ENCODE peak calls at places on chromosomes 1 and 21, in six cellular contexts. X, J, A, G, V and C are unnamed samples.

GRCh38 chr1:33727310-33727709 is 136.6 kb upstream of the HMGB4 start:
- DNase-seq in X (no peak), J (no peak), A (no peak), G (no peak), V (no peak), C (no peak)

GRCh38 chr1:210477328-210477924 is 148.7 kb downstream of the HHAT start:
- DNase-seq in X (peak; percentile 50), J (peak; percentile 29), A (no peak), G (no peak), V (peak; percentile 4), C (no peak)

GRCh38 chr1:24329797-24330543 is 10.8 kb downstream of the GRHL3 start:
- DNase-seq in X (no peak), J (peak; percentile 21), A (no peak), G (no peak), V (no peak), C (peak; percentile 24)

GRCh38 chr1:71668059-71668458 is 587.2 kb upstream of the ZRANB2 start:
- DNase-seq in X (no peak), J (no peak), A (no peak), G (no peak), V (no peak), C (no peak)

GRCh38 chr1:115531806-115532359 is 109.9 kb upstream of the VANGL1 start:
- DNase-seq in X (no peak), J (no peak), A (no peak), G (no peak), V (no peak), C (no peak)

GRCh38 chr1:94980049-94980908 is 53.4 kb upstream of the CNN3 start:
- DNase-seq in X (no peak), J (peak; percentile 47), A (no peak), G (no peak), V (peak; percentile 72), C (no peak)

GRCh38 chr1:41799723-41800122 is 119.0 kb downstream of the HIVEP3 start:
- DNase-seq in X (peak; percentile 31), J (peak; percentile 43), A (no peak), G (no peak), V (peak; percentile 55), C (no peak)

GRCh38 chr1:211035821-211036380 is 98.0 kb downstream of the KCNH1 start:
- DNase-seq in X (no peak), J (no peak), A (no peak), G (no peak), V (no peak), C (no peak)

GRCh38 chr1:42142894-42143675 is 10.1 kb upstream of the GUCA2B start:
- DNase-seq in X (no peak), J (no peak), A (peak; percentile 36), G (no peak), V (peak; percentile 6), C (no peak)

GRCh38 chr1:33220701-33221384 is 35.4 kb upstream of the ZNF362 start:
- DNase-seq in X (peak; percentile 46), J (no peak), A (peak; percentile 95), G (peak; percentile 16), V (no peak), C (no peak)

GRCh38 chr1:199778324-199778955 is 249.1 kb upstream of the NR5A2 start:
- DNase-seq in X (peak; percentile 46), J (no peak), A (no peak), G (no peak), V (no peak), C (no peak)

GRCh38 chr1:114828251-114828650 is 26.4 kb upstream of the SYCP1 start:
- DNase-seq in X (peak; percentile 46), J (peak; percentile 0), A (peak; percentile 9), G (no peak), V (peak; percentile 29), C (peak; percentile 2)

GRCh38 chr1:78627321-78627720 is 7.1 kb downstream of the IFI44L start:
- DNase-seq in X (peak; percentile 87), J (peak; percentile 30), A (no peak), G (no peak), V (peak; percentile 50), C (no peak)

GRCh38 chr1:19122668-19123067 is 87.4 kb downstream of the UBR4 start:
- DNase-seq in X (peak; percentile 68), J (peak; percentile 4), A (no peak), G (no peak), V (peak; percentile 16), C (peak; percentile 6)

GRCh38 chr1:226687476-226687875 is 51.6 kb downstream of the ITPKB start:
- DNase-seq in X (no peak), J (no peak), A (no peak), G (no peak), V (no peak), C (no peak)

GRCh38 chr1:152309955-152310354 is 15.1 kb downstream of the FLG start:
- DNase-seq in X (no peak), J (no peak), A (no peak), G (no peak), V (no peak), C (no peak)

GRCh38 chr1:2330511-2331199 is 60.7 kb downstream of the MORN1 start:
- DNase-seq in X (no peak), J (peak; percentile 79), A (peak; percentile 17), G (peak; percentile 72), V (peak; percentile 76), C (peak; percentile 83)

GRCh38 chr1:14442669-14443068 is 155.8 kb upstream of the KAZN start:
- DNase-seq in X (no peak), J (no peak), A (no peak), G (no peak), V (no peak), C (no peak)

GRCh38 chr1:156104861-156105546 is 9.5 kb upstream of the LMNA start:
- DNase-seq in X (no peak), J (peak; percentile 72), A (no peak), G (peak; percentile 15), V (peak; percentile 70), C (peak; percentile 74)

GRCh38 chr1:182189535-182190066 is 128.1 kb upstream of the ZNF648 start:
- DNase-seq in X (no peak), J (peak; percentile 63), A (no peak), G (no peak), V (peak; percentile 11), C (no peak)

GRCh38 chr1:176954242-176954641 is 210.3 kb downstream of the ASTN1 start:
- DNase-seq in X (no peak), J (no peak), A (no peak), G (no peak), V (peak; percentile 16), C (peak; percentile 4)

GRCh38 chr1:53336146-53336545 is 8.3 kb upstream of the LRP8 start:
- DNase-seq in X (no peak), J (no peak), A (no peak), G (no peak), V (no peak), C (no peak)

GRCh38 chr21:43767980-43768867 is 7.9 kb downstream of the CSTB start:
- DNase-seq in X (peak; percentile 96), J (peak; percentile 63), A (peak; percentile 66), G (peak; percentile 38), V (peak; percentile 93), C (peak; percentile 81)

GRCh38 chr1:107963601-107964396 is 1.2 kb downstream of the VAV3 start:
- DNase-seq in X (no peak), J (no peak), A (no peak), G (peak; percentile 13), V (peak; percentile 20), C (peak; percentile 14)

GRCh38 chr1:53337499-53337898 is 9.6 kb upstream of the LRP8 start:
- DNase-seq in X (no peak), J (no peak), A (no peak), G (no peak), V (no peak), C (no peak)

GRCh38 chr1:234997201-234998173 is 131.2 kb downstream of the TOMM20 start:
- DNase-seq in X (peak; percentile 98), J (peak; percentile 100), A (peak; percentile 100), G (peak; percentile 98), V (peak; percentile 100), C (peak; percentile 100)

GRCh38 chr1:22107126-22107525 is 35.8 kb downstream of the WNT4 start:
- DNase-seq in X (no peak), J (no peak), A (peak; percentile 13), G (no peak), V (peak; percentile 22), C (no peak)

GRCh38 chr1:17207966-17208418 is 3.1 kb downstream of the PADI1 start:
- DNase-seq in X (peak; percentile 91), J (peak; percentile 52), A (peak; percentile 94), G (no peak), V (peak; percentile 75), C (peak; percentile 69)

GRCh38 chr1:71089536-71090270 is 8.9 kb upstream of the ZRANB2 start:
- DNase-seq in X (peak; percentile 84), J (peak; percentile 65), A (no peak), G (no peak), V (peak; percentile 78), C (peak; percentile 86)

GRCh38 chr1:225467193-225468020 is 39.6 kb upstream of the LBR start:
- DNase-seq in X (no peak), J (no peak), A (no peak), G (peak; percentile 50), V (no peak), C (peak; percentile 33)
- H3K4me3 ChIP-seq in X (no peak overlapping the region), J (no peak overlapping the region), A (no peak overlapping the region), G (peak overlapping the region; percentile 3), V (no peak overlapping the region), C (no peak overlapping the region)

DNA sequence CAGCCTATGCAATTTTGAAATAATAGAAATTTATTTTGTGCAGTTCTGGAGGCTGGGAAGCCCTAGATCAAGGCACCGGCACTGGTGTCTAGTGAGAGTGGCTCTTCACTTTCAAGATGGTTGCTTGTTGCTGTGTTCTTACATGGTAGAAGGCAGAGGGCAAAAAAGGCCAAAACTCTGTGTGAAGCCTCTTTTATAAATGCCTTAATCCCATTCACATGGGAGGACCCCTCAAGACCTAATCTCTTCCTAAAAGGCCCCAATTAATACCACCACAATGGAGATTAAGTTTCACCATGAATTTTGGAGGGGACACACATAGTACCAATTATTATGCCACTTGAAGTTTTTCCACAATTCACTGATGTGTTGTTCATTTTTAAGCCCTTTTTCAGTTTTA is 21.0 kb downstream of the PRKAB2 start:
- DNase-seq in X (no peak), J (no peak), A (no peak), G (no peak), V (no peak), C (no peak)
- TF ChIP-seq CTCF in X (no peak), J (no peak), A (no peak), G (no peak), V (no peak), C (no peak)

GRCh38 chr1:172902861-172903381 is 147.8 kb downstream of the TNFSF18 start:
- DNase-seq in X (peak; percentile 98), J (peak; percentile 65), A (no peak), G (no peak), V (peak; percentile 76), C (peak; percentile 44)

GRCh38 chr1:172903581-172904220 is 147.0 kb downstream of the TNFSF18 start:
- DNase-seq in X (peak; percentile 91), J (peak; percentile 79), A (no peak), G (no peak), V (peak; percentile 63), C (no peak)

GRCh38 chr1:172900359-172900997 is 150.3 kb downstream of the TNFSF18 start:
- DNase-seq in X (no peak), J (no peak), A (no peak), G (no peak), V (no peak), C (no peak)

GRCh38 chr1:172905452-172905851 is 145.3 kb downstream of the TNFSF18 start:
- DNase-seq in X (no peak), J (peak; percentile 51), A (no peak), G (no peak), V (peak; percentile 76), C (no peak)

GRCh38 chr1:172902200-172902599 is 148.5 kb downstream of the TNFSF18 start:
- DNase-seq in X (no peak), J (no peak), A (no peak), G (no peak), V (no peak), C (no peak)
- H3K4me3 ChIP-seq in X (no peak overlapping the region), J (no peak overlapping the region), A (no peak overlapping the region), G (no peak overlapping the region), V (no peak overlapping the region), C (no peak overlapping the region)

GRCh38 chr1:6141601-6142000 is 38.5 kb downstream of the CHD5 start:
- DNase-seq in X (peak; percentile 18), J (no peak), A (no peak), G (no peak), V (no peak), C (no peak)
- TF ChIP-seq CTCF in X (peak; percentile 43), J (peak; percentile 6), A (peak; percentile 42), G (no peak), V (no peak), C (no peak)